ENCODE peak calls at places on chromosome 18, in six cellular contexts. Z, P, C, Q, N and L are unnamed samples.
A peak's percentile ranks its signal among the peaks of the same experiment; 100 is the strongest.

GRCh38 chr18:14971461-14972185 is 223.7 kb downstream of the ANKRD30B start:
- DNase-seq in Z (peak; percentile 58), C (no peak), Q (peak; percentile 56), N (no peak), P (no peak), L (no peak)

GRCh38 chr18:26700201-26700600 is 151.8 kb upstream of the KCTD1 start:
- DNase-seq in N (no peak), C (no peak), Z (no peak), P (no peak), Q (no peak), L (no peak)

GRCh38 chr18:39960545-39960944 is 1994.5 kb upstream of the PIK3C3 start:
- DNase-seq in N (no peak), Q (peak; percentile 84), Z (no peak), C (no peak), P (no peak), L (no peak)

GRCh38 chr18:45663646-45664045 is 48.4 kb downstream of the SLC14A2 start:
- DNase-seq in Z (no peak), P (no peak), C (no peak), N (no peak), Q (no peak), L (no peak)

GRCh38 chr18:77201508-77201907 is 48.1 kb upstream of the GALR1 start:
- DNase-seq in Q (peak; percentile 31), P (no peak), Z (no peak), C (no peak), N (no peak), L (no peak)

GRCh38 chr18:53946561-53946960 is 277.9 kb downstream of the MBD2 start:
- DNase-seq in C (no peak), Q (peak; percentile 33), N (no peak), P (no peak), Z (no peak), L (no peak)

GRCh38 chr18:56314396-56314795 is 324.0 kb downstream of the TXNL1 start:
- DNase-seq in Z (peak; percentile 26), P (no peak), C (no peak), Q (no peak), N (no peak), L (no peak)

GRCh38 chr18:22591231-22591630 is 173.5 kb upstream of the CTAGE1 start:
- DNase-seq in Z (no peak), Q (peak; percentile 85), P (no peak), N (no peak), C (no peak), L (no peak)

DNA sequence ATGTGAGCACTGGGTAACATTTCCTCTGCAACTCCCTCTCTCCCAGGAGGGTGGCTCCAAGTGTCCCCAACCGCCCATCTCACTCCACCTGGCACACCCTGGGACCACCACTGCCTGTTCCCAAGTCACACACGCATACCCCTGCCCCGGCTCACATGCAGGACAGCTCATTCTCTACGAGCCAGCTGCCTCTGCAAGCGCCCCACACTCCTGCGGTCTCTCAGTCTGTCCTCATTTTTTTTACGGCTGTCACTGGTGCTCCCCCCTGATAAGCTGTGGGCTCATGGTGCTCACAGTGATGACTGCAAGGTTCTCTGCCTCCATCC is 30.8 kb downstream of the AFG3L2 start:
- DNase-seq in P (no peak), Q (no peak), N (no peak), Z (no peak), C (no peak), L (peak; percentile 42)
- H3K36me3 ChIP-seq in P (peaks cover 98% of the 10 kb centered on the region), Q (peaks cover 49% of the 10 kb centered on the region), N (peaks cover 5% of the 10 kb centered on the region), Z (peaks cover 22% of the 10 kb centered on the region), C (no peaks in the 10 kb centered on the region), L (peaks cover 99% of the 10 kb centered on the region)

GRCh38 chr18:79728931-79729586 is 49.5 kb downstream of the CTDP1 start:
- DNase-seq in N (no peak), Q (no peak), Z (no peak), P (no peak), C (no peak), L (no peak)
- H3K36me3 ChIP-seq in N (peaks cover 16% of the 10 kb centered on the region), Q (peaks cover 13% of the 10 kb centered on the region), Z (peaks cover 23% of the 10 kb centered on the region), P (peaks cover 71% of the 10 kb centered on the region), C (no peaks in the 10 kb centered on the region), L (peaks cover 33% of the 10 kb centered on the region)

GRCh38 chr18:36152781-36153180 is 23.1 kb downstream of the ELP2 start:
- DNase-seq in C (no peak), N (no peak), P (no peak), Z (no peak), Q (no peak), L (no peak)

GRCh38 chr18:36153771-36154170 is 24.1 kb downstream of the ELP2 start:
- DNase-seq in Q (no peak), N (no peak), Z (no peak), C (no peak), P (no peak), L (no peak)

GRCh38 chr18:36155960-36156757 is 26.5 kb downstream of the ELP2 start:
- DNase-seq in Q (no peak), P (no peak), Z (no peak), N (no peak), C (no peak), L (no peak)

GRCh38 chr18:36149514-36150289 is 20.0 kb downstream of the ELP2 start:
- DNase-seq in Q (no peak), Z (no peak), P (no peak), C (no peak), N (no peak), L (no peak)

DNA sequence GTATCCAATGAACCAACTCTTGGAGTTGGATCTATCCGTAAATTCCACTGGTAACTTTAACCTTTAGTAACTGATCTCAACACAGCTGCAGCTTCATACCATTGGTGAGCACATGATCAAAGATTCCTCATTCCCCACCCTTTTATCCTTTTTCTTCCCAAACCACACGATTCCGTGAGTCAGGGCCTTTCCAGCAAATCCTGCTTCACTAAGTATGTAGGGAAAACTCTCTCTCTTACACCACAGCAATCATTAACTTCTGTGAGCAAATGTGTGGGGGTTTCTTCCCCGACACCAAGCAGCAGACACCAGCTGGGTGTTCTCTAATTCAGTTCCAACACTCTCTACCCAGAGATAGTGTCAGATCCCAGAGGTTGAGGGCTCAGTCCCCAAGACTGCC is 23.5 kb downstream of the ELP2 start:
- DNase-seq in N (no peak), Q (no peak), C (no peak), P (no peak), Z (no peak), L (no peak)
- H3K36me3 ChIP-seq in N (no peaks in the 10 kb centered on the region), Q (peaks cover 24% of the 10 kb centered on the region), C (no peaks in the 10 kb centered on the region), P (peaks cover 97% of the 10 kb centered on the region), Z (peaks cover 16% of the 10 kb centered on the region), L (peaks cover 98% of the 10 kb centered on the region)

DNA sequence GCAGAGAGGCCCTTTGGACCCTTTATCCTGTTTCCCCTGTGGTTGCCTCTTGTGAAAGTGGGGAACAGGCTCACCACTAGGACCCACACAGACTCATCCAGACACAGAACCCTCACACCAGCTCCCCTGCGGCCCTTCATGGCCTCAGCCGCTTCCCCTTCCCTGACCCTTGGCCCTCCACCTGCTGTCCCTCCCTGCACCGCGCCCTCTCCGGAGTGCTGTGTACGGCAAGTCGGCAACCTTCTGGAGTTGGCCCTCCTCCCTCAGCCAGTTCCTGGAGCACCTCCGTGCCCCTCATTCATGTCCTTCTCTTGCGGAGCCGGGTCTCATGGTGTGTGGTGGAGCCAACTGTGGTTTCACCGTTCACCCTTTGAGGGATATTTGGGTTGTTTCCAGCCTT is 44.0 kb downstream of the CTDP1 start:
- DNase-seq in C (no peak), Z (no peak), Q (no peak), P (no peak), N (no peak), L (no peak)
- H3K36me3 ChIP-seq in C (no peaks in the 10 kb centered on the region), Z (peaks cover 15% of the 10 kb centered on the region), Q (peaks cover 4% of the 10 kb centered on the region), P (peaks cover 56% of the 10 kb centered on the region), N (no peaks in the 10 kb centered on the region), L (peaks cover 65% of the 10 kb centered on the region)